ENCODE peak calls at places on chromosomes 5 and 9, in eight cellular contexts. One of them, this sample, is unnamed.

GRCh38 chr5:43602456-43602817 is 543 bp upstream of the NNT start:
- DNase-seq in HCT116: no peak
- DNase-seq in Peyer's patch: peak; percentile 37
- DNase-seq in body of pancreas: peak; percentile 39
- DNase-seq in ovary: peak; percentile 28
- DNase-seq in breast epithelium: peak; percentile 18
- DNase-seq in A549: peak; percentile 9
- DNase-seq in stomach: peak; percentile 27
- DNase-seq in this sample: peak; percentile 10

GRCh38 chr5:55517804-55518203 is 17.0 kb downstream of the PLPP1 start:
- DNase-seq in ovary: no peak
- DNase-seq in HCT116: no peak
- DNase-seq in body of pancreas: no peak
- DNase-seq in stomach: no peak
- DNase-seq in Peyer's patch: no peak
- DNase-seq in breast epithelium: no peak
- DNase-seq in A549: no peak
- DNase-seq in this sample: no peak

GRCh38 chr9:122379340-122379739 is 8.5 kb downstream of the PTGS1 start:
- DNase-seq in stomach: no peak
- DNase-seq in ovary: no peak
- DNase-seq in HCT116: no peak
- DNase-seq in breast epithelium: no peak
- DNase-seq in A549: no peak
- DNase-seq in body of pancreas: no peak
- DNase-seq in Peyer's patch: no peak
- DNase-seq in this sample: no peak

GRCh38 chr5:146475190-146475801 is 28.2 kb downstream of the TCERG1 start:
- DNase-seq in HCT116: no peak
- DNase-seq in breast epithelium: no peak
- DNase-seq in Peyer's patch: no peak
- DNase-seq in ovary: no peak
- DNase-seq in A549: no peak
- DNase-seq in body of pancreas: no peak
- DNase-seq in stomach: no peak
- DNase-seq in this sample: no peak

GRCh38 chr5:139985733-139986132 is 57.4 kb downstream of the NRG2 start:
- DNase-seq in HCT116: peak; percentile 78
- DNase-seq in stomach: no peak
- DNase-seq in breast epithelium: no peak
- DNase-seq in ovary: no peak
- DNase-seq in A549: peak; percentile 31
- DNase-seq in body of pancreas: no peak
- DNase-seq in Peyer's patch: no peak
- DNase-seq in this sample: no peak

GRCh38 chr5:58048954-58049353 is 410.9 kb downstream of the PLK2 start:
- DNase-seq in Peyer's patch: no peak
- DNase-seq in breast epithelium: no peak
- DNase-seq in ovary: no peak
- DNase-seq in HCT116: no peak
- DNase-seq in stomach: no peak
- DNase-seq in body of pancreas: no peak
- DNase-seq in A549: no peak
- DNase-seq in this sample: no peak

GRCh38 chr5:83972236-83972635 is 251.6 kb upstream of the HAPLN1 start:
- DNase-seq in stomach: no peak
- DNase-seq in Peyer's patch: no peak
- DNase-seq in breast epithelium: no peak
- DNase-seq in ovary: no peak
- DNase-seq in body of pancreas: no peak
- DNase-seq in A549: no peak
- DNase-seq in HCT116: no peak
- DNase-seq in this sample: no peak

GRCh38 chr5:15645376-15645775 is 145.4 kb downstream of the FBXL7 start:
- DNase-seq in ovary: no peak
- DNase-seq in stomach: no peak
- DNase-seq in HCT116: no peak
- DNase-seq in Peyer's patch: no peak
- DNase-seq in A549: no peak
- DNase-seq in body of pancreas: no peak
- DNase-seq in breast epithelium: no peak
- DNase-seq in this sample: no peak

GRCh38 chr5:95963650-95964410 is 2.2 kb upstream of the ELL2 start:
- DNase-seq in HCT116: no peak
- DNase-seq in body of pancreas: no peak
- DNase-seq in ovary: no peak
- DNase-seq in Peyer's patch: no peak
- DNase-seq in stomach: no peak
- DNase-seq in breast epithelium: no peak
- DNase-seq in A549: no peak
- DNase-seq in this sample: no peak

GRCh38 chr5:94422819-94423218 is 195.6 kb downstream of the KIAA0825 start:
- DNase-seq in breast epithelium: no peak
- DNase-seq in ovary: no peak
- DNase-seq in A549: no peak
- DNase-seq in HCT116: peak; percentile 44
- DNase-seq in stomach: no peak
- DNase-seq in Peyer's patch: no peak
- DNase-seq in body of pancreas: no peak
- DNase-seq in this sample: no peak

GRCh38 chr5:139181835-139182452 is 16.2 kb downstream of the SIL1 start:
- DNase-seq in ovary: no peak
- DNase-seq in A549: no peak
- DNase-seq in stomach: no peak
- DNase-seq in HCT116: peak; percentile 36
- DNase-seq in Peyer's patch: no peak
- DNase-seq in body of pancreas: no peak
- DNase-seq in breast epithelium: peak; percentile 63
- DNase-seq in this sample: no peak

DNA sequence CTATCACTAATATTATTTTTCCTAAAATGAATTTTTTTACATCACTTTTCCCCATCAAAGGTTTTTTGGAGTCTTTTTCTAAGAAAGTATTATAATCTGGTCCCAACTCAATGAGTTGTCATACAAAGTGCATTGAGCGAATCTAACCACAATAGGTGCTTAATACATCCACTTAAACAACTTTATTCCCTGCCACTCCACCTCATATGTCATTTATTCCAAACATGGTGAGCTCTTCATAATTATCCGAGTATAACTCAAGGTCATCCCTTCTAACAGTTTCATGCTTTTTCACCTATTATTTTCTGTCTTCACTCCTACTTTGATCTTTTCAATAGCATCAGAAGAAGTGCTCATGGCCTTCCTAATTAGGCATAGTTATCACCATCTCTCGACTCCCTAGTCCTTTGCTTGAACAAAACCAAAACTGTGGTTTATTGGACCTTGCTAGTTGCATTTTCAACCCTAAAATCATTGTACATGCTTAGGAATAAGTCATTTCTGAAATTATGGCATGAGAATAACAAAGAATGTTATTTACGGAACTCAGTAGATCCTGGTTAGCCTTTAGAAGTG is 754.7 kb upstream of the CTNND2 start:
- DNase-seq in A549: no peak
- DNase-seq in Peyer's patch: no peak
- DNase-seq in body of pancreas: no peak
- DNase-seq in HCT116: no peak
- DNase-seq in breast epithelium: no peak
- DNase-seq in ovary: no peak
- DNase-seq in stomach: no peak
- DNase-seq in this sample: no peak
- TF ChIP-seq CTCF in A549: no peak
- TF ChIP-seq CTCF in Peyer's patch: no peak
- TF ChIP-seq CTCF in body of pancreas: no peak
- TF ChIP-seq CTCF in HCT116: no peak
- TF ChIP-seq CTCF in breast epithelium: no peak
- TF ChIP-seq CTCF in ovary: no peak
- TF ChIP-seq CTCF in stomach: no peak
- TF ChIP-seq CTCF in this sample: no peak

GRCh38 chr9:37949576-37949975 is 45.6 kb upstream of the SLC25A51 start:
- DNase-seq in HCT116: no peak
- DNase-seq in A549: peak; percentile 33
- DNase-seq in ovary: no peak
- DNase-seq in breast epithelium: no peak
- DNase-seq in body of pancreas: no peak
- DNase-seq in Peyer's patch: no peak
- DNase-seq in stomach: no peak
- DNase-seq in this sample: no peak

GRCh38 chr9:37948417-37948980 is 44.6 kb upstream of the SLC25A51 start:
- DNase-seq in HCT116: no peak
- DNase-seq in stomach: no peak
- DNase-seq in Peyer's patch: no peak
- DNase-seq in A549: no peak
- DNase-seq in body of pancreas: no peak
- DNase-seq in breast epithelium: no peak
- DNase-seq in ovary: no peak
- DNase-seq in this sample: no peak

GRCh38 chr9:37947431-37947830 is 43.5 kb upstream of the SLC25A51 start:
- DNase-seq in body of pancreas: no peak
- DNase-seq in stomach: no peak
- DNase-seq in Peyer's patch: no peak
- DNase-seq in HCT116: no peak
- DNase-seq in A549: no peak
- DNase-seq in ovary: no peak
- DNase-seq in breast epithelium: no peak
- DNase-seq in this sample: no peak

GRCh38 chr9:37946971-37947370 is 43.0 kb upstream of the SLC25A51 start:
- DNase-seq in ovary: no peak
- DNase-seq in A549: no peak
- DNase-seq in Peyer's patch: no peak
- DNase-seq in breast epithelium: no peak
- DNase-seq in HCT116: no peak
- DNase-seq in body of pancreas: no peak
- DNase-seq in stomach: no peak
- DNase-seq in this sample: no peak

DNA sequence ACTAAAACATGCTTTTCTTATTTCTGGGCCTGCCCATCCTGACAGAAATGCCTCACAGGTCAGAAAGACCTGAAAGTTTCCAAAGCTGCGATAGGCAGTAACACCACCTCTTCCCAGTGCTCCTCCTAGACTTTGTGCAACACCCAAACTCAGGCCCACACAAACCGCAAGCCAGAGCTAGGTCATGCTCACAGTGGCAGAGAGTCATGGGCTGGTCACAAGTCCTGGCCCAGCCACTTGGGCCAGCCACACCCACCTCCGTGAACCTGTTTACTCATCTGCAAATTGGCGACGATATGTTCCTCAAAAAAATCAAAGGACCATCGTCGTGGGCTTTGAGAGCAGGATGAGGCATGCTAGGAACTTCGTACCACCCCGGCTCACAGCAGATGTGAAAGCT is 44.1 kb upstream of the SLC25A51 start:
- DNase-seq in stomach: no peak
- DNase-seq in ovary: no peak
- DNase-seq in breast epithelium: no peak
- DNase-seq in body of pancreas: no peak
- DNase-seq in A549: no peak
- DNase-seq in Peyer's patch: no peak
- DNase-seq in HCT116: no peak
- DNase-seq in this sample: no peak
- TF ChIP-seq POLR2A in stomach: no peak
- TF ChIP-seq POLR2A in ovary: no peak
- TF ChIP-seq POLR2A in breast epithelium: no peak
- TF ChIP-seq POLR2A in body of pancreas: no peak
- TF ChIP-seq POLR2A in A549: no peak
- TF ChIP-seq POLR2A in Peyer's patch: no peak
- TF ChIP-seq POLR2A in HCT116: no peak
- TF ChIP-seq POLR2A in this sample: no peak

DNA sequence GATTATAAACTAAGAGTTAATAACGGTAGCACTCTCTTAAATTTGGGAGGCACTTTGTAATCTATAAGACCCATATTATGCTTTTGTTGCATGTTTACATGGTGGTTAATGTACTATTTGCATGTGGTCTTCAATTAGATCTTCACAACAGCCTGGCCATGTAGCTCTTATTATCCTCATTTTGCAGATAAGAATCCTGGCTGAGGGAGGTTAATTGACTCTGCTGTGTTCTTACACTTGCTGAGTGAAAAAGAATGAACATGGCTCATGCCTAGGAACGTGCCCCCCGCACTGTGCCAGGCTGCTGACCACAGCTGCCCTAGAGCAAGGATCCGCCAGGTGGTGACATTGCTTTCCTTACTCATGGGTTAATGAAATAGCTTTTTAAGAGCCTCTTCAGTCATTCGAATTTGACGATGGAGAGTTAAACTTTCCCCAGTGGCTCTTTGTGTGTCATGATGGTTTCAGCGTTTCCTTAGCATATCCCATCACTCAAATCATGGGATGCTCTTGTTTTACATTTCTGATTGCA is 97.9 kb downstream of the CDH6 start:
- DNase-seq in ovary: no peak
- DNase-seq in stomach: no peak
- DNase-seq in breast epithelium: no peak
- DNase-seq in HCT116: no peak
- DNase-seq in A549: no peak
- DNase-seq in Peyer's patch: no peak
- DNase-seq in body of pancreas: no peak
- DNase-seq in this sample: no peak
- TF ChIP-seq CTCF in ovary: no peak
- TF ChIP-seq CTCF in stomach: no peak
- TF ChIP-seq CTCF in breast epithelium: no peak
- TF ChIP-seq CTCF in HCT116: no peak
- TF ChIP-seq CTCF in A549: no peak
- TF ChIP-seq CTCF in Peyer's patch: no peak
- TF ChIP-seq CTCF in body of pancreas: no peak
- TF ChIP-seq CTCF in this sample: no peak

GRCh38 chr9:127809002-127809561 is 6.4 kb downstream of the FPGS start:
- DNase-seq in A549: no peak
- DNase-seq in breast epithelium: no peak
- DNase-seq in Peyer's patch: no peak
- DNase-seq in stomach: no peak
- DNase-seq in HCT116: no peak
- DNase-seq in body of pancreas: no peak
- DNase-seq in ovary: no peak
- DNase-seq in this sample: no peak
- TF ChIP-seq POLR2A in A549: no peak
- TF ChIP-seq POLR2A in breast epithelium: no peak
- TF ChIP-seq POLR2A in Peyer's patch: no peak
- TF ChIP-seq POLR2A in stomach: no peak
- TF ChIP-seq POLR2A in HCT116: no peak
- TF ChIP-seq POLR2A in body of pancreas: no peak
- TF ChIP-seq POLR2A in ovary: no peak
- TF ChIP-seq POLR2A in this sample: no peak

This sample was measured in prostate gland.